ENCODE peak calls at places on chromosomes 5 and 9, in five cellular contexts. One of them, this sample, is unnamed.
A peak's percentile ranks its signal among the peaks of the same experiment; 100 is the strongest.

GRCh38 chr5:141182248-141182647 is at the start of gene PCDHB16:
- DNase-seq in HL-60: no peak
- DNase-seq in GM06990: no peak
- DNase-seq in uterus: peak; percentile 46
- DNase-seq in neural progenitor cell: peak; percentile 79
- DNase-seq in this sample: no peak

GRCh38 chr5:87121315-87122170 is 146.1 kb upstream of the RASA1 start:
- DNase-seq in GM06990: peak; percentile 70
- DNase-seq in HL-60: peak; percentile 13
- DNase-seq in neural progenitor cell: no peak
- DNase-seq in uterus: no peak
- DNase-seq in this sample: peak; percentile 35

GRCh38 chr5:139141841-139142240 is 56.3 kb downstream of the SIL1 start:
- DNase-seq in uterus: peak; percentile 72
- DNase-seq in GM06990: no peak
- DNase-seq in neural progenitor cell: no peak
- DNase-seq in HL-60: no peak
- DNase-seq in this sample: no peak

GRCh38 chr5:149448831-149449714 is 70.0 kb upstream of the IL17B start:
- DNase-seq in uterus: no peak
- DNase-seq in GM06990: no peak
- DNase-seq in HL-60: no peak
- DNase-seq in neural progenitor cell: peak; percentile 64
- DNase-seq in this sample: no peak

GRCh38 chr9:133979921-133980863 is 11.9 kb downstream of the VAV2 start:
- DNase-seq in HL-60: no peak
- DNase-seq in neural progenitor cell: no peak
- DNase-seq in GM06990: no peak
- DNase-seq in uterus: no peak
- DNase-seq in this sample: no peak

GRCh38 chr5:13143630-13144029 is 800.9 kb downstream of the DNAH5 start:
- DNase-seq in uterus: no peak
- DNase-seq in neural progenitor cell: no peak
- DNase-seq in HL-60: no peak
- DNase-seq in GM06990: no peak
- DNase-seq in this sample: no peak

GRCh38 chr5:80417973-80418372 is 10.1 kb downstream of the ZFYVE16 start:
- DNase-seq in HL-60: no peak
- DNase-seq in GM06990: no peak
- DNase-seq in neural progenitor cell: no peak
- DNase-seq in uterus: no peak
- DNase-seq in this sample: no peak

GRCh38 chr5:158886086-158886485 is 213.6 kb downstream of the EBF1 start:
- DNase-seq in GM06990: no peak
- DNase-seq in uterus: no peak
- DNase-seq in neural progenitor cell: no peak
- DNase-seq in HL-60: no peak
- DNase-seq in this sample: no peak

GRCh38 chr9:68705636-68706578 is 867 bp downstream of the PIP5K1B start:
- DNase-seq in HL-60: peak; percentile 16
- DNase-seq in neural progenitor cell: peak; percentile 31
- DNase-seq in uterus: no peak
- DNase-seq in GM06990: peak; percentile 69
- DNase-seq in this sample: peak; percentile 48
- TF ChIP-seq CTCF in HL-60: no peak
- TF ChIP-seq CTCF in neural progenitor cell: no peak
- TF ChIP-seq CTCF in uterus: no peak
- TF ChIP-seq CTCF in GM06990: peak; percentile 29
- TF ChIP-seq CTCF in this sample: peak; percentile 27

GRCh38 chr9:69975681-69976080 is 68.0 kb upstream of the MAMDC2 start:
- DNase-seq in HL-60: no peak
- DNase-seq in GM06990: no peak
- DNase-seq in uterus: no peak
- DNase-seq in neural progenitor cell: no peak
- DNase-seq in this sample: no peak
- TF ChIP-seq CTCF in HL-60: no peak
- TF ChIP-seq CTCF in GM06990: no peak
- TF ChIP-seq CTCF in uterus: no peak
- TF ChIP-seq CTCF in neural progenitor cell: no peak
- TF ChIP-seq CTCF in this sample: no peak

GRCh38 chr5:168047669-168048111 is 243.8 kb upstream of the WWC1 start:
- DNase-seq in uterus: no peak
- DNase-seq in GM06990: no peak
- DNase-seq in HL-60: no peak
- DNase-seq in neural progenitor cell: peak; percentile 44
- DNase-seq in this sample: no peak
- TF ChIP-seq CTCF in uterus: no peak
- TF ChIP-seq CTCF in GM06990: no peak
- TF ChIP-seq CTCF in HL-60: no peak
- TF ChIP-seq CTCF in neural progenitor cell: no peak
- TF ChIP-seq CTCF in this sample: no peak

DNA sequence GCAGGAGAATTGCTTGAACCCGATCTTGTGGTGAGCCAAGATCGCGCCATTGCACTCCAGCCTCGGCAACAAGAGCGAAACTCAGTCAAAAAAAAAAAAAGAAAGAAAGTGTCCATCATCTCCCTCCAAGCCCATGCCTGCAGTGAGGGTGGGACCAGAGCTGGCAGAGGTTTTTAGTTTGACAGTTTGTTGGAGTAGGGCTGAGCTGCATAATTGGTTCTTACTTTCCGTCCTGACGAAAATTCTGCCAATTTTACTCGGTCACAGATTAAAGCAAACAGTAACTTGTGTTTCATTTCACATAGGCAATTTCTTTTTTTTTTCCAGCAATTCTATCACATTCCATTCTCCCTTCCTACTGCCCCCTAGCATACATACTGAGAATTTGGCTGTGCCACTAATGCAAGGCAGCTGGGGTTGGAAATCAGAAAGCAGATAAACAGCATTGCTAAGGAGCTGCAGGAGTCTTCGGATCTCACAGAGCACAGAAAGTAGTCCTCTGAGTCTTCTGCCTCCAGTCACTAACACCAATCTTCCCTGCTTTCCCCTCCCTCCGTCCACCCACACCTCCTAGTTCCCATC is 132.4 kb downstream of the FRMD3 start:
- DNase-seq in GM06990: no peak
- DNase-seq in HL-60: no peak
- DNase-seq in uterus: no peak
- DNase-seq in neural progenitor cell: no peak
- DNase-seq in this sample: no peak
- TF ChIP-seq CTCF in GM06990: no peak
- TF ChIP-seq CTCF in HL-60: no peak
- TF ChIP-seq CTCF in uterus: no peak
- TF ChIP-seq CTCF in neural progenitor cell: peak; percentile 18
- TF ChIP-seq CTCF in this sample: no peak

DNA sequence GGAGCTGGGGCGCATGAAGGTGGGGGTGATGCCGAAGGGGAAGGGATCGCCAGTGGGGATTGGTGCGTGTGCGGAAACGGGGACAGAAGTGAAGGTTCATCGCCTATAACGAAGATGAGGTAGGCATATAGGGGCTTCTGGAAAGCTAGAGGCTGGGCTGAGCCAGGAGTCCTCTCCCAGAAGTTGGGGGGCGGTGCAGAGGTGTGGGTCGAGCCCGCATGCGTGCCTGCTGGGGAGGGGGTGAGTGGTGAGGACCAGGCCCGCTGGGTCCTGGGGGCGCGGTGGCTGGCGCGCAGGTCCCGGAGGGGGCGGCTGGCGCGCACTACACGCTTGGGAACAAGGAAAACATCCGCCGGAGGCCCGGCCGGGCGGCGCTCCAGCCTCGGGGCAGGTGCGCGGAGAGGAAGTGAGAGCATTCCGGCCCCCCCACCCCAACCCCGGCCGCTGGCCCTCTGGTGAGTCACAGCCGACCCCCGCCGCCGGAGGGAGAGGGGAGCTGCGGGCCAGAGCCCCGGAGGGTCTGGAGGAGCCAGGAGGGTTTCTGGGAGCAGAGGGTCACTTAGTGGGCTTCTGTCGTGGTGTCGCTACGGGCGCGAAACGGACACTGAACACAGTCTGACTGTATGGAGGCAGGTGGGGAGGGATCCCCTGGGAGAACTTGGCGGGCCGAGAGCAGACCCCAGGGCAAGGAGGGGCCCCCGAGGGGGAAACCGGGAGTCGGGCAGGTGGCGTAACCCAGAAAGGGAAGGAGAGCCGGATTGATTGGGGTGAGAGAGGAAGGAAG is 2.9 kb upstream of the MSMP start:
- DNase-seq in neural progenitor cell: peak; percentile 78
- DNase-seq in uterus: peak; percentile 73
- DNase-seq in HL-60: peak; percentile 85
- DNase-seq in GM06990: peak; percentile 84
- DNase-seq in this sample: peak; percentile 78
- TF ChIP-seq CTCF in neural progenitor cell: peak; percentile 73
- TF ChIP-seq CTCF in uterus: peak; percentile 0
- TF ChIP-seq CTCF in HL-60: no peak
- TF ChIP-seq CTCF in GM06990: no peak
- TF ChIP-seq CTCF in this sample: no peak

DNA sequence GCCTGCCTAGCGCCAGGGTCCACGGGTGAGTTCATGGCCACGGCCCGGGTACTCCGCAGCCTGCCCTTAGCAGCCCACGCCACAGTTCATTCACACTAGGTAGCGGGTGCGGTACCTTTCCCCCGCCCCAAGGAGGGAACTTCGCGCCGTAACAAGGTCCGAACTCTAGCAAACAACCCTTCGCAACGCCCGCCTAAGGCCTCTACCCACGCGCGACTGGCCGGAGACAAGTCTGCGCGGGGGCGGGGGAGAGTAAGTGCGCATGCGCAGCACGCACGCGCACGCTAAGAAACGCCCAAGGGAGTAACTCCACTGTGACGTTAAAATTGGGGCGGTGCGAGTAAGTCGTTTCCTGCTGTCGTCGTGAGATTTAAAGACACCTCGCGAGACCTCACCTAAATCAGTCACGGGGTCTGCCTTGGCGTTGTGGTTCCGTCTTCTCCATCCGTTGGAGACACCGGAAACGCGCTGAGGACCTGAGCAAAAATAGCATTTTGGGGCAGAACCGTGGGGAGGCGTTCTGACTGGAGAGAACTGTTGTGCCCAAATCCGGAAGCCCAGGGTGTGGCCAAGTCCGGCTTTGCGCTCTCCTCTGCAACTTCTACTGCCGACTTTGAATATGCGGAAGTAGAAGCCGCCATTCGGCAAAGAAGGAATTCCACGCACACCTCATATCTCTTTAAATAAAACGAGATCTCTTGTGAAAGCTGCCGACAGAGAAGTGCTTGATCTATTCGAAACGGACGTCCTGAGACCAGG is at the start of gene RAPGEF6:
- DNase-seq in HL-60: peak; percentile 92
- DNase-seq in GM06990: peak; percentile 98
- DNase-seq in neural progenitor cell: peak; percentile 98
- DNase-seq in uterus: peak; percentile 100
- DNase-seq in this sample: peak; percentile 89
- TF ChIP-seq CTCF in HL-60: no peak
- TF ChIP-seq CTCF in GM06990: no peak
- TF ChIP-seq CTCF in neural progenitor cell: no peak
- TF ChIP-seq CTCF in uterus: peak; percentile 24
- TF ChIP-seq CTCF in this sample: no peak

GRCh38 chr5:54310433-54311177 is at the start of gene ARL15:
- DNase-seq in GM06990: peak; percentile 93
- DNase-seq in neural progenitor cell: peak; percentile 98
- DNase-seq in uterus: peak; percentile 98
- DNase-seq in HL-60: peak; percentile 93
- DNase-seq in this sample: peak; percentile 98
- TF ChIP-seq CTCF in GM06990: no peak
- TF ChIP-seq CTCF in neural progenitor cell: no peak
- TF ChIP-seq CTCF in uterus: no peak
- TF ChIP-seq CTCF in HL-60: no peak
- TF ChIP-seq CTCF in this sample: no peak